ENCODE peak calls at places on chromosome 17, in seven cellular contexts. N, U, R, V, D, Q and K are unnamed samples.
A peak's percentile ranks its signal among the peaks of the same experiment; 100 is the strongest.

GRCh38 chr17:12928736-12929135 is 89.1 kb downstream of the ELAC2 start:
- DNase-seq in N (no peak), U (no peak), R (no peak), V (no peak), D (no peak), Q (no peak), K (no peak)

GRCh38 chr17:16817201-16817600 is 127.2 kb downstream of the CCDC144A start:
- DNase-seq in N (no peak), U (no peak), R (no peak), V (no peak), D (no peak), Q (no peak), K (no peak)

GRCh38 chr17:77223642-77224420 is 83.1 kb downstream of the SEC14L1 start:
- DNase-seq in N (no peak), U (no peak), R (no peak), V (no peak), D (peak; percentile 44), Q (no peak), K (no peak)

GRCh38 chr17:62665599-62665998 is 38.1 kb downstream of the MRC2 start:
- DNase-seq in N (no peak), U (no peak), R (no peak), V (no peak), D (no peak), Q (no peak), K (no peak)

GRCh38 chr17:21425736-21426135 is 49.6 kb downstream of the KCNJ12 start:
- DNase-seq in N (no peak), U (no peak), R (no peak), V (peak; percentile 38), D (no peak), Q (no peak), K (no peak)

GRCh38 chr17:57993471-57994365 is 5.7 kb upstream of the VEZF1 start:
- DNase-seq in N (no peak), U (peak; percentile 35), R (no peak), V (no peak), D (no peak), Q (no peak), K (peak; percentile 29)

GRCh38 chr17:70323269-70323668 is 153.9 kb downstream of the KCNJ2 start:
- DNase-seq in N (no peak), U (no peak), R (no peak), V (no peak), D (no peak), Q (no peak), K (no peak)

GRCh38 chr17:61048398-61049106 is 351.1 kb upstream of the TBX2 start:
- DNase-seq in N (no peak), U (no peak), R (no peak), V (no peak), D (no peak), Q (no peak), K (no peak)

GRCh38 chr17:8892338-8892690 is 24.8 kb upstream of the PIK3R6 start:
- DNase-seq in N (no peak), U (no peak), R (no peak), V (no peak), D (no peak), Q (no peak), K (peak; percentile 75)

GRCh38 chr17:36501351-36501750 is 14.9 kb downstream of the ZNHIT3 start:
- DNase-seq in N (no peak), U (peak; percentile 2), R (no peak), V (no peak), D (no peak), Q (no peak), K (no peak)

GRCh38 chr17:7884581-7885356 is 3.8 kb upstream of the CHD3 start:
- DNase-seq in N (no peak), U (peak; percentile 51), R (peak; percentile 17), V (no peak), D (no peak), Q (no peak), K (peak; percentile 55)

GRCh38 chr17:53571342-53571741 is 251.4 kb upstream of the KIF2B start:
- DNase-seq in N (no peak), U (no peak), R (no peak), V (no peak), D (no peak), Q (no peak), K (no peak)

GRCh38 chr17:11305524-11305923 is 64.5 kb downstream of the SHISA6 start:
- DNase-seq in N (no peak), U (no peak), R (no peak), V (no peak), D (no peak), Q (no peak), K (no peak)

GRCh38 chr17:31296156-31296555 is 883 bp downstream of the OMG start:
- DNase-seq in N (no peak), U (no peak), R (no peak), V (no peak), D (no peak), Q (no peak), K (no peak)

DNA sequence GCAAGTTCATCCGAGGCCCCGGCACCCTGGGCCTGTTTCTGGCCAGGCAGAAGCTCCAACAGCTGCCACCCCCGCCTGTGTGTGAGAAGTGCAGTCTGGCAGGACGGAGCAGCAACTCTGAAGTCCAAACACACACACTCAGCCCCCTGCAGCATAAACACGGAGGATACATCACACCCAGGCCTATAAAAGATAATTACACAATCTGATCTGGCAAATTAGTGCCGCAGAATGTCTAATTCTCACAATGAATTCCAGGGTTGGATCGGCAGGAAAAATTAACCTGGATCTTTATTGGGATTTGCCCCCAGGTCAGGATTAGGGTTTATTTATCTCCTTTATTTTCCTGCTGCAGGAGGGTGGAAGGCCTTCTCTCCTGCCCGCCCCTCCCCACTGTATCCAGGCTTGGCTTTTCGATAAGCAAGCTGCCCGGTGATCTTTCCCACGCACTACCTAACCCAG is 311.4 kb downstream of the SOX9 start:
- DNase-seq in N (no peak), U (no peak), R (no peak), V (peak; percentile 53), D (no peak), Q (no peak), K (no peak)
- TF ChIP-seq CTCF in N (no peak), U (no peak), R (no peak), V (peak; percentile 12), D (no peak), Q (no peak), K (no peak)

GRCh38 chr17:896439-896838 is 83.1 kb downstream of the NXN start:
- DNase-seq in N (no peak), U (no peak), R (no peak), V (peak; percentile 66), D (no peak), Q (no peak), K (no peak)

GRCh38 chr17:902463-902862 is 77.1 kb downstream of the NXN start:
- DNase-seq in N (no peak), U (no peak), R (no peak), V (no peak), D (no peak), Q (no peak), K (no peak)

GRCh38 chr17:897970-898619 is 81.5 kb downstream of the NXN start:
- DNase-seq in N (no peak), U (no peak), R (no peak), V (no peak), D (no peak), Q (no peak), K (no peak)

GRCh38 chr17:900336-900735 is 79.2 kb downstream of the NXN start:
- DNase-seq in N (no peak), U (no peak), R (no peak), V (no peak), D (no peak), Q (no peak), K (no peak)

DNA sequence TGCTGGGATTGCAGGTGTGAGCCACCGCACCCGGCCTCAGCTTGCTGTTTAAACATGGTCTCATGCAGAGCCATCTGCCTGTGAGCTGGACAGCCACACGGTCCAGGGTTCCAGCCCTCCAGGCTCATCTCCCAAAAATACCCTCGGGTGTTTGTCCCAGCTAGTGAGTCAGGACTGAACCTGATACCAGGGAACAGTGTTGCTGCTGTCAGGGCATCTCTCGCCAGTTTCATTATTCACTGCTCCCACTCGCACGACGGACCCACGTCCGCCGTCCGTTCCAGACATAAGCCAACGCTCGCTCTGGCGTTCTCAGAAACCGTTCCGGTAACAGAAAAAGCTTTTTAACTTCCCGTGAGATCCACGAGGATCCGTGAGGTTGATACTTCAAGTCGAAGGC is 77.6 kb downstream of the NXN start:
- DNase-seq in N (no peak), U (no peak), R (no peak), V (peak; percentile 30), D (no peak), Q (no peak), K (no peak)
- TF ChIP-seq CTCF in N (no peak), U (no peak), R (no peak), V (no peak), D (no peak), Q (no peak), K (no peak)

GRCh38 chr17:66450008-66450856 is 147.8 kb downstream of the PRKCA start:
- DNase-seq in N (no peak), U (peak; percentile 74), R (no peak), V (no peak), D (no peak), Q (no peak), K (no peak)

GRCh38 chr17:66448008-66448644 is 145.7 kb downstream of the PRKCA start:
- DNase-seq in N (no peak), U (no peak), R (no peak), V (no peak), D (no peak), Q (no peak), K (no peak)

GRCh38 chr17:66450857-66451158 is 148.4 kb downstream of the PRKCA start:
- DNase-seq in N (no peak), U (no peak), R (no peak), V (no peak), D (no peak), Q (no peak), K (no peak)

GRCh38 chr17:66449418-66449977 is 147.1 kb downstream of the PRKCA start:
- DNase-seq in N (no peak), U (no peak), R (no peak), V (no peak), D (no peak), Q (no peak), K (no peak)

DNA sequence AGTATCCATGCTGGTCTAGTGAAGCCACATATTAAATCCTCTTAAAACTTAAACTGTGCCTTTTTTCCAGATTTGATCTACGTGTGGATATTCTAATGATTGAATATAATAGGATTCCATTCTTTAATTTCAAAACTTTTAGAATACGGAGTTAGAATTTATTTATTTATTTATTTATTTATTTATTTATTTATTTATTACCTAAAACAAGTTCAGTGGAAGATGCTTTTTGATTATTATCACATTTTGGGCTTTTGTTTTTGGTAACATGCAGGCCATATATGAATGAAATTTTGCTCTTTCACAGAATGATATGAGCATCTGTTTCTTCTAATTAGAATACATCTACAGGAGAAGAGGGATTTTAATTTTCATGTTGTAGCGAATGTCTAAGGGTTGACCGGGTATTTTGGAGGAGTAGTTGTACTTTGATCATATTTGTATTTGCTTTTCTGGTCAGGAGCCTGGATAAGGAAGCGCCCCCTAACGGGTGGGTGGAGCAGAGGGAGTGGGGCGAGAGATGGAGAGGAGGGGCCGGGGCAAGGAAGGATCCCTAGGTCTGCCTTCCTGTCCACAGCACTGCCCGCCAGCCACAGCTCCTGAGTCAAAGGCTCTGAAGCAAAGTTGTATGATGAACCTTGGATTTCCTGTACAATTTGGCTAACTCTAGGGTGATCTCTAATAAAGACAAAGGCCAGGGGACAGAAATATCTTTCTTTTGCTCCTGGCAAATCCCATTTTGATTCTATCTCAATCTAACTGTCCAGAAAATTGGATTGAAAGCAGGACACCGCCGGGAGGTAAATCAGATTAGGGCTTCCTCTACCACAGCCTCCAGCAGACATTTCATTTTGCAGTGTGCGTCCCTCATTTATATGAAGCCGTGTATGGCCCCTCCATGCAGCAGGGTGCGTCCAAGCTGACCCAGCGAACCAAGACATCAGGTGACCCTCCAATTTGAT is 149.1 kb downstream of the PRKCA start:
- DNase-seq in N (no peak), U (peak; percentile 56), R (peak; percentile 35), V (no peak), D (no peak), Q (no peak), K (no peak)
- TF ChIP-seq CTCF in N (no peak), U (peak; percentile 46), R (peak; percentile 20), V (peak; percentile 8), D (no peak), Q (no peak), K (no peak)

GRCh38 chr17:44493339-44493738 is 9.9 kb downstream of the GPATCH8 start:
- DNase-seq in N (no peak), U (no peak), R (no peak), V (no peak), D (no peak), Q (no peak), K (no peak)
- TF ChIP-seq CTCF in N (no peak), U (no peak), R (no peak), V (no peak), D (no peak), Q (no peak), K (no peak)